ENCODE peak calls at places on chromosomes 3 and 15, in four cellular contexts. One of them, this sample, is unnamed.

GRCh38 chr15:68518046-68518445 is 60.7 kb upstream of the CORO2B start:
- DNase-seq in WTC11: no peak
- DNase-seq in K562: no peak
- DNase-seq in HepG2: no peak
- DNase-seq in this sample: no peak

GRCh38 chr3:50264389-50264963 is 4.5 kb upstream of the SEMA3B start:
- DNase-seq in WTC11: peak; percentile 92
- DNase-seq in K562: no peak
- DNase-seq in HepG2: peak; percentile 98
- DNase-seq in this sample: peak; percentile 48

GRCh38 chr3:174951023-174951422 is 91.9 kb downstream of the NAALADL2 start:
- DNase-seq in WTC11: no peak
- DNase-seq in K562: no peak
- DNase-seq in HepG2: no peak
- DNase-seq in this sample: peak; percentile 44

GRCh38 chr15:86624261-86625036 is 544.8 kb downstream of the AGBL1 start:
- DNase-seq in WTC11: peak; percentile 72
- DNase-seq in K562: peak; percentile 11
- DNase-seq in HepG2: peak; percentile 73
- DNase-seq in this sample: peak; percentile 93

GRCh38 chr3:113169876-113170452 is 41.4 kb upstream of the BOC start:
- DNase-seq in WTC11: no peak
- DNase-seq in K562: no peak
- DNase-seq in HepG2: no peak
- DNase-seq in this sample: no peak

GRCh38 chr3:23776352-23776891 is 29.3 kb upstream of the UBE2E1 start:
- DNase-seq in WTC11: no peak
- DNase-seq in K562: no peak
- DNase-seq in HepG2: no peak
- DNase-seq in this sample: no peak

GRCh38 chr3:190629088-190629487 is 115.2 kb downstream of the IL1RAP start:
- DNase-seq in WTC11: no peak
- DNase-seq in K562: no peak
- DNase-seq in HepG2: no peak
- DNase-seq in this sample: no peak

GRCh38 chr3:193943200-193943599 is 192.7 kb upstream of the HES1 start:
- DNase-seq in WTC11: peak; percentile 55
- DNase-seq in K562: no peak
- DNase-seq in HepG2: peak; percentile 5
- DNase-seq in this sample: no peak

GRCh38 chr3:172342097-172342659 is 106.1 kb downstream of the GHSR start:
- DNase-seq in WTC11: no peak
- DNase-seq in K562: no peak
- DNase-seq in HepG2: no peak
- DNase-seq in this sample: no peak

GRCh38 chr3:196273655-196274054 is 13.9 kb downstream of the PCYT1A start:
- DNase-seq in WTC11: peak; percentile 56
- DNase-seq in K562: no peak
- DNase-seq in HepG2: no peak
- DNase-seq in this sample: no peak

GRCh38 chr15:63948971-63949370 is 97.3 kb downstream of the DAPK2 start:
- DNase-seq in WTC11: no peak
- DNase-seq in K562: no peak
- DNase-seq in HepG2: no peak
- DNase-seq in this sample: no peak

GRCh38 chr15:64092864-64093626 is 593 bp downstream of the CIAO2A start:
- DNase-seq in WTC11: peak; percentile 44
- DNase-seq in K562: peak; percentile 85
- DNase-seq in HepG2: peak; percentile 72
- DNase-seq in this sample: peak; percentile 56

GRCh38 chr15:29952245-29952644 is 130.0 kb upstream of the TJP1 start:
- DNase-seq in WTC11: no peak
- DNase-seq in K562: no peak
- DNase-seq in HepG2: no peak
- DNase-seq in this sample: no peak

GRCh38 chr3:46565113-46565490 is 1.0 kb downstream of the LRRC2 start:
- DNase-seq in WTC11: no peak
- DNase-seq in K562: no peak
- DNase-seq in HepG2: no peak
- DNase-seq in this sample: no peak
- TF ChIP-seq NR3C1 in WTC11: no peak
- TF ChIP-seq NR3C1 in K562: no peak
- TF ChIP-seq NR3C1 in HepG2: no peak
- TF ChIP-seq NR3C1 in this sample: no peak

GRCh38 chr15:89657691-89658200 is 2.5 kb upstream of the KIF7 start:
- DNase-seq in WTC11: no peak
- DNase-seq in K562: no peak
- DNase-seq in HepG2: no peak
- DNase-seq in this sample: no peak

GRCh38 chr15:89662893-89663673 is 7.8 kb upstream of the KIF7 start:
- DNase-seq in WTC11: no peak
- DNase-seq in K562: no peak
- DNase-seq in HepG2: no peak
- DNase-seq in this sample: no peak

GRCh38 chr15:89664441-89664840 is 9.2 kb upstream of the KIF7 start:
- DNase-seq in WTC11: no peak
- DNase-seq in K562: no peak
- DNase-seq in HepG2: no peak
- DNase-seq in this sample: no peak

GRCh38 chr15:89659295-89659694 is 4.0 kb upstream of the KIF7 start:
- DNase-seq in WTC11: no peak
- DNase-seq in K562: no peak
- DNase-seq in HepG2: no peak
- DNase-seq in this sample: no peak

DNA sequence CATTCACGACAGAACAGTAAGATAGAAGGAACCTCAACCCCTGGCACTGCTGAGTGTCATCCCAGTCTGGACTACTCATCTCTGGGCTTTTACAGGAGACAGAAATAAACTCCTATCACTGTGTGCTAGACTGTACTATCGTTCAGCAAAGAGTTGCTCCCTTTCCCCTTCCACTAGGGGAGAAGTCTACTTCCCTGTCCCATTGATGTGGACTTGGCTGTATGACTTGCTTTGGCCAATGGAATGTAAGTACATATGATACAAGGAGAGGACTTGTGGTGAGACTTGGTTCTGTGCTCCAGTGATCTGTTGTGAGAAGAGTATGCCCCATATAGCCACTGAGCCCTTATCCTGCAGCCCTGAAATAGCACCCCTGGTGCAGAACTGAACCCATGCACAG is 5.3 kb upstream of the KIF7 start:
- DNase-seq in WTC11: no peak
- DNase-seq in K562: no peak
- DNase-seq in HepG2: no peak
- DNase-seq in this sample: peak; percentile 29
- TF ChIP-seq NR3C1 in WTC11: no peak
- TF ChIP-seq NR3C1 in K562: no peak
- TF ChIP-seq NR3C1 in HepG2: no peak
- TF ChIP-seq NR3C1 in this sample: no peak

GRCh38 chr3:124627501-124627908 is 102.7 kb upstream of the UMPS start:
- DNase-seq in WTC11: no peak
- DNase-seq in K562: peak; percentile 19
- DNase-seq in HepG2: no peak
- DNase-seq in this sample: no peak

GRCh38 chr3:124621498-124621897 is 108.8 kb upstream of the UMPS start:
- DNase-seq in WTC11: no peak
- DNase-seq in K562: peak; percentile 79
- DNase-seq in HepG2: no peak
- DNase-seq in this sample: no peak

GRCh38 chr3:124629492-124629891 is 100.8 kb upstream of the UMPS start:
- DNase-seq in WTC11: no peak
- DNase-seq in K562: no peak
- DNase-seq in HepG2: no peak
- DNase-seq in this sample: no peak

GRCh38 chr3:124628865-124629264 is 101.4 kb upstream of the UMPS start:
- DNase-seq in WTC11: no peak
- DNase-seq in K562: no peak
- DNase-seq in HepG2: no peak
- DNase-seq in this sample: no peak

GRCh38 chr3:124625084-124625483 is 105.2 kb upstream of the UMPS start:
- DNase-seq in WTC11: no peak
- DNase-seq in K562: no peak
- DNase-seq in HepG2: no peak
- DNase-seq in this sample: no peak
- TF ChIP-seq NR3C1 in WTC11: no peak
- TF ChIP-seq NR3C1 in K562: no peak
- TF ChIP-seq NR3C1 in HepG2: no peak
- TF ChIP-seq NR3C1 in this sample: no peak

GRCh38 chr3:56389213-56389830 is 78.9 kb downstream of the ERC2 start:
- DNase-seq in WTC11: no peak
- DNase-seq in K562: no peak
- DNase-seq in HepG2: no peak
- DNase-seq in this sample: no peak
- TF ChIP-seq NR3C1 in WTC11: no peak
- TF ChIP-seq NR3C1 in K562: no peak
- TF ChIP-seq NR3C1 in HepG2: no peak
- TF ChIP-seq NR3C1 in this sample: no peak

GRCh38 chr15:82803793-82804574 is 1.9 kb downstream of the FSD2 start:
- DNase-seq in WTC11: no peak
- DNase-seq in K562: no peak
- DNase-seq in HepG2: no peak
- DNase-seq in this sample: no peak

GRCh38 chr15:82805994-82806406 is at the start of gene FSD2:
- DNase-seq in WTC11: no peak
- DNase-seq in K562: peak; percentile 58
- DNase-seq in HepG2: no peak
- DNase-seq in this sample: no peak

GRCh38 chr15:82804575-82804949 is 1.3 kb downstream of the FSD2 start:
- DNase-seq in WTC11: no peak
- DNase-seq in K562: no peak
- DNase-seq in HepG2: peak; percentile 7
- DNase-seq in this sample: no peak

GRCh38 chr15:82799183-82799841 is 6.6 kb downstream of the FSD2 start:
- DNase-seq in WTC11: no peak
- DNase-seq in K562: no peak
- DNase-seq in HepG2: no peak
- DNase-seq in this sample: no peak

GRCh38 chr15:82802497-82802896 is 3.4 kb downstream of the FSD2 start:
- DNase-seq in WTC11: no peak
- DNase-seq in K562: peak; percentile 90
- DNase-seq in HepG2: no peak
- DNase-seq in this sample: no peak
- TF ChIP-seq NR3C1 in WTC11: no peak
- TF ChIP-seq NR3C1 in K562: no peak
- TF ChIP-seq NR3C1 in HepG2: no peak
- TF ChIP-seq NR3C1 in this sample: no peak

GRCh38 chr3:46110701-46111493 is 83.6 kb upstream of the XCR1 start:
- DNase-seq in WTC11: no peak
- DNase-seq in K562: peak; percentile 28
- DNase-seq in HepG2: no peak
- DNase-seq in this sample: peak; percentile 42
- TF ChIP-seq NR3C1 in WTC11: no peak
- TF ChIP-seq NR3C1 in K562: no peak
- TF ChIP-seq NR3C1 in HepG2: no peak
- TF ChIP-seq NR3C1 in this sample: no peak

GRCh38 chr3:19972056-19972455 is 25.2 kb downstream of the RAB5A start:
- DNase-seq in WTC11: no peak
- DNase-seq in K562: no peak
- DNase-seq in HepG2: no peak
- DNase-seq in this sample: peak; percentile 42
- TF ChIP-seq NR3C1 in WTC11: no peak
- TF ChIP-seq NR3C1 in K562: no peak
- TF ChIP-seq NR3C1 in HepG2: no peak
- TF ChIP-seq NR3C1 in this sample: no peak

GRCh38 chr3:30642715-30643361 is 36.4 kb downstream of the TGFBR2 start:
- DNase-seq in WTC11: no peak
- DNase-seq in K562: no peak
- DNase-seq in HepG2: no peak
- DNase-seq in this sample: no peak

GRCh38 chr3:30641612-30642251 is 35.3 kb downstream of the TGFBR2 start:
- DNase-seq in WTC11: no peak
- DNase-seq in K562: no peak
- DNase-seq in HepG2: no peak
- DNase-seq in this sample: no peak

GRCh38 chr3:30645077-30645476 is 38.7 kb downstream of the TGFBR2 start:
- DNase-seq in WTC11: no peak
- DNase-seq in K562: no peak
- DNase-seq in HepG2: no peak
- DNase-seq in this sample: no peak

GRCh38 chr3:30644615-30645014 is 38.2 kb downstream of the TGFBR2 start:
- DNase-seq in WTC11: no peak
- DNase-seq in K562: no peak
- DNase-seq in HepG2: no peak
- DNase-seq in this sample: no peak

DNA sequence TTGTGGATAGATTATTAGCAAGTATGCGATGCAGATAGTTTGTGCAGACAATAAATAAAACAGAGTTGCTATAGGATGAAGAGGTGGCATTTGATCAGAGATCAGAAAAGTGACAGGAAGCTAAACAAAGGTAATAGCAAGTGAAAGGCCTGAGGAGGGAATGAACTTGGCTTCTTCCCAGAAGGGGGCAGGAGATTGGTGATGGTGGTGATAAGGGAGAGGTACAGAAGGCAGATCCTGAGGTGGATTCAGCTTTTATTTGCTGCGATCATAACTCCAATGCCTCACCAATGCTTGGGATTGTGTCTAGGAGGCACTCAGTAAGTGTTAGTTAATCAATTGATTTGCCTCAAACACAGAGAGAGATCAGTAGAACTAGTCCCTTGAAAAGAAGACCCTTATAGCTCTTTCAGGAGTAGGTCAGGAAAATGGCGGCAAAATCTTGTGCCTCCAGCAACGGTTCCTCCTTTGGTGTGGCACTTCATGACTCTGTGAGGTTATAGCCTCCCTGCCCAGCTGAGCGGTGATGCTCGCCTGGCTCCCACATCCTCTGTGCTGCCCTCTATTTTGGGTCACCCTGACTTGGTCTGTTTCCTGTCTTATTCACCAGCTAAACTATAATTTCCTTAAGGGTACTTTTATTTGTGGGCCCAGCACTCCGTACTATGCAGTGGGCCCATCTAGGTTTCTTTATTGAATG is 37.5 kb downstream of the TGFBR2 start:
- DNase-seq in WTC11: no peak
- DNase-seq in K562: no peak
- DNase-seq in HepG2: no peak
- DNase-seq in this sample: no peak
- TF ChIP-seq NR3C1 in WTC11: no peak
- TF ChIP-seq NR3C1 in K562: no peak
- TF ChIP-seq NR3C1 in HepG2: no peak
- TF ChIP-seq NR3C1 in this sample: no peak